ENCODE peak calls at places on chromosome 12, in five cellular contexts. One of them, this sample, is unnamed.

GRCh38 chr12:14126692-14127091 is 145.3 kb upstream of the GRIN2B start:
- DNase-seq in K562: no peak
- DNase-seq in HepG2: no peak
- DNase-seq in A549: no peak
- DNase-seq in GM12878: no peak
- DNase-seq in this sample: no peak

GRCh38 chr12:58066296-58066695 is 124.9 kb downstream of the ATP23 start:
- DNase-seq in A549: no peak
- DNase-seq in K562: no peak
- DNase-seq in GM12878: no peak
- DNase-seq in HepG2: no peak
- DNase-seq in this sample: no peak

GRCh38 chr12:46487567-46488131 is 115.1 kb upstream of the SLC38A2 start:
- DNase-seq in K562: no peak
- DNase-seq in GM12878: no peak
- DNase-seq in HepG2: no peak
- DNase-seq in A549: no peak
- DNase-seq in this sample: no peak

GRCh38 chr12:130031571-130032189 is 127.9 kb upstream of the TMEM132D start:
- DNase-seq in HepG2: peak
- DNase-seq in GM12878: no peak
- DNase-seq in K562: peak
- DNase-seq in A549: peak
- DNase-seq in this sample: peak

GRCh38 chr12:124359671-124360581 is 65.0 kb downstream of the RFLNA start:
- DNase-seq in A549: no peak
- DNase-seq in GM12878: no peak
- DNase-seq in K562: no peak
- DNase-seq in HepG2: no peak
- DNase-seq in this sample: no peak

GRCh38 chr12:95623554-95624170 is 72.4 kb upstream of the USP44 start:
- DNase-seq in GM12878: no peak
- DNase-seq in HepG2: peak
- DNase-seq in K562: peak
- DNase-seq in A549: peak
- DNase-seq in this sample: peak

GRCh38 chr12:14563051-14563450 is 4.6 kb downstream of the PLBD1 start:
- DNase-seq in A549: no peak
- DNase-seq in HepG2: no peak
- DNase-seq in K562: no peak
- DNase-seq in GM12878: no peak
- DNase-seq in this sample: no peak

GRCh38 chr12:124449623-124450375 is 117.6 kb downstream of the NCOR2 start:
- DNase-seq in K562: no peak
- DNase-seq in HepG2: no peak
- DNase-seq in GM12878: no peak
- DNase-seq in A549: no peak
- DNase-seq in this sample: no peak

GRCh38 chr12:34396861-34397590 is 374.7 kb downstream of the ALG10 start:
- DNase-seq in HepG2: no peak
- DNase-seq in GM12878: no peak
- DNase-seq in K562: peak
- DNase-seq in A549: no peak
- DNase-seq in this sample: peak

GRCh38 chr12:10211101-10211974 is 1.3 kb upstream of the GABARAPL1 start:
- DNase-seq in GM12878: no peak
- DNase-seq in K562: no peak
- DNase-seq in HepG2: no peak
- DNase-seq in A549: no peak
- DNase-seq in this sample: no peak

GRCh38 chr12:47905313-47905730 is 528 bp upstream of the VDR start:
- DNase-seq in HepG2: no peak
- DNase-seq in A549: no peak
- DNase-seq in GM12878: no peak
- DNase-seq in K562: peak
- DNase-seq in this sample: peak

GRCh38 chr12:102769323-102769916 is 147.6 kb downstream of the PAH start:
- DNase-seq in GM12878: peak
- DNase-seq in HepG2: peak
- DNase-seq in K562: peak
- DNase-seq in A549: peak
- DNase-seq in this sample: peak

GRCh38 chr12:123102781-123103503 is 47.9 kb downstream of the PITPNM2 start:
- DNase-seq in GM12878: no peak
- DNase-seq in HepG2: no peak
- DNase-seq in K562: no peak
- DNase-seq in A549: no peak
- DNase-seq in this sample: no peak

GRCh38 chr12:26126340-26127284 is 1.8 kb upstream of the BHLHE41 start:
- DNase-seq in HepG2: peak
- DNase-seq in K562: peak
- DNase-seq in A549: peak
- DNase-seq in GM12878: no peak
- DNase-seq in this sample: peak

GRCh38 chr12:31331242-31331641 is 5.3 kb upstream of the SINHCAF start:
- DNase-seq in K562: no peak
- DNase-seq in GM12878: no peak
- DNase-seq in A549: no peak
- DNase-seq in HepG2: no peak
- DNase-seq in this sample: no peak

GRCh38 chr12:120979862-120980696 is 1.7 kb downstream of the HNF1A start:
- DNase-seq in GM12878: no peak
- DNase-seq in K562: no peak
- DNase-seq in HepG2: peak
- DNase-seq in A549: peak
- DNase-seq in this sample: peak

GRCh38 chr12:57609091-57609780 is 2.0 kb upstream of the ARHGEF25 start:
- DNase-seq in HepG2: no peak
- DNase-seq in A549: no peak
- DNase-seq in GM12878: no peak
- DNase-seq in K562: peak
- DNase-seq in this sample: no peak

GRCh38 chr12:110726018-110726417 is 16.7 kb downstream of the PPP1CC start:
- DNase-seq in K562: no peak
- DNase-seq in GM12878: no peak
- DNase-seq in HepG2: no peak
- DNase-seq in A549: no peak
- DNase-seq in this sample: no peak

GRCh38 chr12:28331130-28331529 is 140.9 kb downstream of the CCDC91 start:
- DNase-seq in GM12878: no peak
- DNase-seq in K562: no peak
- DNase-seq in HepG2: no peak
- DNase-seq in A549: no peak
- DNase-seq in this sample: no peak

GRCh38 chr12:12506541-12506940 is 56.1 kb downstream of the DUSP16 start:
- DNase-seq in GM12878: no peak
- DNase-seq in HepG2: no peak
- DNase-seq in K562: no peak
- DNase-seq in A549: no peak
- DNase-seq in this sample: no peak

GRCh38 chr12:5171701-5172100 is 128.0 kb downstream of the KCNA5 start:
- DNase-seq in HepG2: peak
- DNase-seq in GM12878: no peak
- DNase-seq in K562: peak
- DNase-seq in A549: peak
- DNase-seq in this sample: peak

GRCh38 chr12:64187794-64188193 is 34.3 kb downstream of the KICS2 start:
- DNase-seq in HepG2: no peak
- DNase-seq in A549: no peak
- DNase-seq in GM12878: no peak
- DNase-seq in K562: no peak
- DNase-seq in this sample: no peak
- TF ChIP-seq HDAC2 in HepG2: no peak
- TF ChIP-seq HDAC2 in A549: no peak
- TF ChIP-seq HDAC2 in GM12878: no peak
- TF ChIP-seq HDAC2 in K562: no peak
- TF ChIP-seq HDAC2 in this sample: no peak

DNA sequence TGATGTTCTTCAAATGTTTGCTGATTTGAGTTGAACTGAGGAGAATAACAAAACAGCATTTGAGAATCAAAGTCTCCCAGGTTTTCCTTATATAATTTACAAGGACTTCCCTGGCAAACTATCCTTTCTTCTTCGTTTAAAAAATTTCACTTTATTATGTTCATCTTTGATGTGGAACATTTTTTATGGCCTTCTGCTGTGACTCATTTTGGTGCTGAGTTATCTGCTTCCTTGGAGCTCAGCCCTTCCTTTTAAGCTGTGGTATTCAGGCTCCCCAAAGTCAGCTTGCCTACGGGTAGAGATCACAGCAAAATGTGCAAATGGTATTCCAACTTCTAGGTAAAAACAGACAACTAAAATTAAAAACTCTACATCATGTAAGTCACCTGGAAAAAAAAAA is 1.4 kb upstream of the ANO4 start:
- DNase-seq in HepG2: no peak
- DNase-seq in A549: no peak
- DNase-seq in K562: no peak
- DNase-seq in GM12878: no peak
- DNase-seq in this sample: no peak
- TF ChIP-seq HDAC2 in HepG2: no peak
- TF ChIP-seq HDAC2 in A549: no peak
- TF ChIP-seq HDAC2 in K562: no peak
- TF ChIP-seq HDAC2 in GM12878: no peak
- TF ChIP-seq HDAC2 in this sample: no peak

DNA sequence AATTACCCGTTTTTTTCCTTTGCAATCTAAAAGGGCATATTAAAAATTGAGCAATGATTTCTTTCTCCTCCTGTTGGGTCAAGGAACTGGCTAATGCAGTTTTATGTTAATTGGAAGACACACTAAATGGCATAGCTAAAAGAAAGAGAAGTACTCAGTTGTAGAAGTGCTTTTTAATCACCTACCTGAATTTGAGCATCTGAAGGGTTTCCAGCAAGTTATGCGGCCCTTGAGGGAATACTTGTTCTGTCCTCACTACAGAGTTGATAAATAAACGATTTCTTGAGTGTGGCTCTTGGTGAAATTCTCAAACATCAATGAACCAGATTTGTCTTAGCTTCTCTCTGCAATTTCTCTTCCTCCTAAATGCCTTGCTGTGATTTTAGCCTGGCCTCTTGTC is 184.1 kb upstream of the RPH3A start:
- DNase-seq in HepG2: no peak
- DNase-seq in GM12878: no peak
- DNase-seq in K562: no peak
- DNase-seq in A549: no peak
- DNase-seq in this sample: no peak
- TF ChIP-seq HDAC2 in HepG2: no peak
- TF ChIP-seq HDAC2 in GM12878: no peak
- TF ChIP-seq HDAC2 in K562: no peak
- TF ChIP-seq HDAC2 in A549: no peak
- TF ChIP-seq HDAC2 in this sample: no peak

GRCh38 chr12:49165114-49165513 is 23.8 kb downstream of the TUBA1A start:
- DNase-seq in A549: no peak
- DNase-seq in HepG2: no peak
- DNase-seq in GM12878: no peak
- DNase-seq in K562: no peak
- DNase-seq in this sample: no peak

GRCh38 chr12:49160415-49160814 is 28.5 kb downstream of the TUBA1A start:
- DNase-seq in A549: no peak
- DNase-seq in HepG2: no peak
- DNase-seq in GM12878: no peak
- DNase-seq in K562: no peak
- DNase-seq in this sample: no peak

DNA sequence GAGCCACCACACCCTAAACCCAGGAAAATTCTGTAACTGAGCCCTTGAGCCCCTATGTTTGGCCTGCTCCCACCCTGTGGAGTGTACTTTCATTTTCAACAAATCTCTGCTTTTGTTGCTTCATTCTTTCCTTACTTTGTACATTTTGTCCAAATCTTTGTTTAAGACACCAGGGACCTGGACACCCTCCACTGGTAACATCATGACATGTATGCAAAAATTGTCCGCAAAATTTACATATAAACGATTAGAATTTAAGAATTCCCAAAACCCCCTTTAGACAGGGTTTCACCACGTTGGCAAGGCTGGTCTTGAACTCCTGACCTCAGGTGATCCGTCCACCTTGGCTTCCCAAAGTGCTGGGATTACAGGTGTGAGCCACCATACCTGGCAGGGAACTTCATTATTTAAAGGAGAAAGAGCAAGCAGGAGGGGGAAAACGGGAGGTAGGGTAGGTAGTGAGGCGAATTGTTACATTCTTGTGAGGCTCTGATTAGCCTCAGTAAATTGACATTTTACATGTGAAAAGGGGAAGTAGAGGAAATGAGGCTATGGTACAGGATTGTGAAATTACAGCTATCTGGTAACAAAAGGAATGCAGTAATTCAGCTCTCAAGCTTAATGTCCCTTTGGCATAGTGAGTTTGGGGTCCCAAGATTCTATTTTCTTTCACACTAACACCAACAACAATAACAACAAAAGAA is 27.6 kb downstream of the TUBA1A start:
- DNase-seq in HepG2: no peak
- DNase-seq in A549: no peak
- DNase-seq in K562: no peak
- DNase-seq in GM12878: no peak
- DNase-seq in this sample: no peak
- TF ChIP-seq HDAC2 in HepG2: no peak
- TF ChIP-seq HDAC2 in A549: no peak
- TF ChIP-seq HDAC2 in K562: no peak
- TF ChIP-seq HDAC2 in GM12878: no peak
- TF ChIP-seq HDAC2 in this sample: no peak

GRCh38 chr12:103785243-103786031 is 55.6 kb downstream of the NT5DC3 start:
- DNase-seq in GM12878: no peak
- DNase-seq in A549: no peak
- DNase-seq in HepG2: peak
- DNase-seq in K562: no peak
- DNase-seq in this sample: no peak

GRCh38 chr12:103780992-103781391 is 60.0 kb downstream of the NT5DC3 start:
- DNase-seq in GM12878: no peak
- DNase-seq in K562: no peak
- DNase-seq in A549: no peak
- DNase-seq in HepG2: no peak
- DNase-seq in this sample: no peak

GRCh38 chr12:103786201-103786600 is 54.8 kb downstream of the NT5DC3 start:
- DNase-seq in HepG2: no peak
- DNase-seq in A549: no peak
- DNase-seq in GM12878: no peak
- DNase-seq in K562: no peak
- DNase-seq in this sample: no peak

GRCh38 chr12:103782399-103782798 is 58.6 kb downstream of the NT5DC3 start:
- DNase-seq in GM12878: no peak
- DNase-seq in A549: no peak
- DNase-seq in K562: no peak
- DNase-seq in HepG2: no peak
- DNase-seq in this sample: no peak

GRCh38 chr12:103783744-103784664 is 57.0 kb downstream of the NT5DC3 start:
- DNase-seq in GM12878: no peak
- DNase-seq in K562: no peak
- DNase-seq in HepG2: no peak
- DNase-seq in A549: no peak
- DNase-seq in this sample: no peak
- TF ChIP-seq HDAC2 in GM12878: no peak
- TF ChIP-seq HDAC2 in K562: no peak
- TF ChIP-seq HDAC2 in HepG2: no peak
- TF ChIP-seq HDAC2 in A549: no peak
- TF ChIP-seq HDAC2 in this sample: no peak